ENCODE peak calls at places on chromosomes 1 and 21, in six cellular contexts. N is GM23248, O is SK-N-SH, H is GM23338, B is neural progenitor cell, Z is hepatocyte. G is an unnamed sample.

GRCh38 chr1:201344206-201345080 is 33.0 kb downstream of the TNNT2 start:
- DNase-seq in B (no peak), Z (no peak), O (no peak), N (no peak), H (no peak), G (no peak)

GRCh38 chr1:219757890-219758289 is 145.0 kb upstream of the ZC3H11B start:
- DNase-seq in N (peak; percentile 1), Z (peak; percentile 17), O (peak; percentile 60), H (no peak), B (no peak), G (no peak)

GRCh38 chr1:3001471-3002348 is 19.6 kb upstream of the ACTRT2 start:
- DNase-seq in Z (no peak), N (no peak), H (no peak), B (no peak), O (no peak), G (no peak)

GRCh38 chr1:43564617-43565348 is 34.1 kb downstream of the PTPRF start:
- DNase-seq in H (no peak), Z (no peak), N (no peak), O (peak; percentile 65), B (no peak), G (no peak)

GRCh38 chr1:82870332-82870731 is 1069.6 kb downstream of the ADGRL2 start:
- DNase-seq in N (no peak), H (no peak), Z (no peak), B (no peak), O (no peak), G (no peak)

GRCh38 chr1:68963353-68963752 is 466.5 kb upstream of the DEPDC1 start:
- DNase-seq in O (no peak), B (no peak), Z (no peak), H (no peak), N (no peak), G (no peak)

GRCh38 chr1:245881767-245882391 is 625.2 kb downstream of the SMYD3 start:
- DNase-seq in B (no peak), N (no peak), H (no peak), Z (no peak), O (no peak), G (no peak)

GRCh38 chr1:87154351-87154750 is 174.3 kb upstream of the LMO4 start:
- DNase-seq in N (no peak), B (no peak), H (no peak), Z (no peak), O (peak; percentile 34), G (no peak)

GRCh38 chr1:150477320-150477719 is 9.9 kb upstream of the TARS2 start:
- DNase-seq in H (no peak), N (no peak), B (no peak), Z (no peak), O (no peak), G (no peak)

GRCh38 chr1:42966688-42967609 is 8.3 kb upstream of the SLC2A1 start:
- DNase-seq in O (no peak), H (peak; percentile 57), N (peak; percentile 94), Z (peak; percentile 80), B (no peak), G (no peak)

GRCh38 chr1:226381226-226381998 is 26.5 kb downstream of the PARP1 start:
- DNase-seq in Z (no peak), H (no peak), O (no peak), B (no peak), N (no peak), G (no peak)

GRCh38 chr1:84571150-84571535 is 3.1 kb downstream of the CTBS start:
- DNase-seq in H (no peak), B (no peak), N (peak; percentile 61), Z (no peak), O (no peak), G (no peak)

GRCh38 chr1:983736-984475 is 2.0 kb upstream of the PERM1 start:
- DNase-seq in B (peak; percentile 72), Z (peak; percentile 69), N (peak; percentile 49), O (peak; percentile 92), H (peak; percentile 65), G (peak; percentile 52)

GRCh38 chr1:219088778-219089557 is 84.7 kb upstream of the LYPLAL1 start:
- DNase-seq in Z (peak; percentile 43), O (no peak), B (no peak), H (no peak), N (peak; percentile 97), G (no peak)

GRCh38 chr1:90706437-90707362 is 10.4 kb downstream of the BARHL2 start:
- DNase-seq in H (peak; percentile 81), Z (peak; percentile 67), O (peak; percentile 56), B (peak; percentile 82), N (peak; percentile 41), G (no peak)

GRCh38 chr1:112637257-112638108 is 17.9 kb downstream of the CAPZA1 start:
- DNase-seq in B (no peak), Z (no peak), N (peak; percentile 67), H (no peak), O (no peak), G (no peak)

GRCh38 chr1:220751130-220751529 is 3.0 kb downstream of the MTARC2 start:
- DNase-seq in B (no peak), O (no peak), N (no peak), H (no peak), Z (no peak), G (no peak)

GRCh38 chr1:174692313-174692712 is 244.5 kb downstream of the GPR52 start:
- DNase-seq in H (peak; percentile 58), Z (no peak), B (no peak), N (peak; percentile 41), O (no peak), G (no peak)

GRCh38 chr1:2413495-2414296 is 1.3 kb upstream of the PEX10 start:
- DNase-seq in O (no peak), Z (no peak), B (peak; percentile 41), H (peak; percentile 38), N (no peak), G (peak; percentile 30)

GRCh38 chr1:92184632-92185031 is 33.1 kb upstream of the C1orf146 start:
- DNase-seq in B (no peak), Z (no peak), N (peak; percentile 79), O (no peak), H (peak; percentile 27), G (no peak)

GRCh38 chr21:14926186-14926585 is 138.6 kb downstream of the NRIP1 start:
- DNase-seq in Z (no peak), H (no peak), O (no peak), B (no peak), N (no peak), G (no peak)

GRCh38 chr1:31535561-31535960 is 40.8 kb upstream of the TINAGL1 start:
- DNase-seq in B (no peak), N (peak; percentile 35), Z (no peak), O (no peak), H (no peak), G (no peak)

GRCh38 chr1:20698195-20698910 is 19.5 kb downstream of the KIF17 start:
- DNase-seq in N (peak; percentile 70), O (no peak), H (no peak), B (no peak), Z (peak; percentile 41), G (no peak)

DNA sequence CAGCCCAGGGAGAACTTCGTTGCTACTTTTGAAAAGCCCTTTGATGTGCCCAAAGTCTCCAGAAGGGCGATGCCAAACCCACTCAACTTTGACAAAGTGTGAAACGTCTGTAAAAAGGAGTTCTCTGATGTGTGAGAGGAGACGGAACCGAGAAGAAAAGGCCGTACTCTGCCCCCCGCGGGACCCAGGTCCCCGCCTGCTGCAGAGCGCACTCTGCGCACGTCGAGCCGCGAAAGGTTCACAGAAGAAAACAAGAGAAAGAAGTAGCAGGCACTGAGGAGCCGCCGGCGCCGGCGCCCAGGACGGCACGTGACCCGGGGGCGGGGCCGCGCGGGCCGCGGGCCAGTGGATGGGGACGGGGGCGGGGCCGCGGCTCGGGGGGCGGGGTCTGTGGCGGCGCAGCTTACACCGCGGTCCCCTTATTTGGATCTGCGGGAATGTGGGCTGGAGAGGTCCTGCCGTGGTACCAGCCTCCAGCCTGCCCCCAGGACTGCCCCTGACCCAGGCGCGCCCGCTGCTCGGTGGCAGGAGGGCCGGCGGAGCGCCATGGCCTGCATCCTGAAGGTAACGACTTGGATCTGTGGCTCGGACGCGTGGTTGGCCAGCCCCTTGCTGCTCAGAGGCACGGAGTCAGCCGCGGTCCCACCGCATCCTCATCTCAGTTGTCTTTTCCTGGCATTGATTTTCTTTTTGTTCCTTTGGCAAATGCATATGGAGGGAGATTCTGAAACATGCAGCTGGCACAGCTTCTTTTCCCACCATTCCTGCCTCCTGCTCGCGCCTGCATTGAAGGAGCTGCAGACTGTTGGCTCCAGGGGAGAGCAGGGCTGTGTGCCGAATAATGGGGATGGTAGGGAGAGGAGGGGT is at the start of gene ST6GALNAC3:
- DNase-seq in N (peak; percentile 74), O (peak; percentile 95), Z (peak; percentile 91), B (peak; percentile 95), H (peak; percentile 89), G (no peak)
- TF ChIP-seq EZH2phosphoT487 in N (no peak), O (no peak), Z (no peak), B (no peak), H (no peak), G (no peak)

GRCh38 chr1:107486365-107486764 is 345.5 kb downstream of the NTNG1 start:
- DNase-seq in N (no peak), O (no peak), B (peak; percentile 5), H (no peak), Z (no peak), G (no peak)

GRCh38 chr1:107480548-107480947 is 339.7 kb downstream of the NTNG1 start:
- DNase-seq in H (no peak), O (peak; percentile 85), B (no peak), Z (no peak), N (peak; percentile 44), G (peak; percentile 11)

GRCh38 chr1:107479865-107480264 is 339.0 kb downstream of the NTNG1 start:
- DNase-seq in B (no peak), O (peak; percentile 56), N (no peak), Z (no peak), H (no peak), G (no peak)

GRCh38 chr1:107483949-107484348 is 343.1 kb downstream of the NTNG1 start:
- DNase-seq in H (no peak), Z (no peak), N (no peak), B (no peak), O (no peak), G (no peak)
- TF ChIP-seq EZH2phosphoT487 in H (no peak), Z (no peak), N (no peak), B (no peak), O (no peak), G (no peak)

GRCh38 chr1:54107131-54107530 is 45.7 kb downstream of the CDCP2 start:
- DNase-seq in N (peak; percentile 56), H (peak; percentile 50), Z (no peak), O (no peak), B (peak; percentile 51), G (peak; percentile 14)
- TF ChIP-seq EZH2phosphoT487 in N (no peak), H (no peak), Z (no peak), O (no peak), B (no peak), G (no peak)

DNA sequence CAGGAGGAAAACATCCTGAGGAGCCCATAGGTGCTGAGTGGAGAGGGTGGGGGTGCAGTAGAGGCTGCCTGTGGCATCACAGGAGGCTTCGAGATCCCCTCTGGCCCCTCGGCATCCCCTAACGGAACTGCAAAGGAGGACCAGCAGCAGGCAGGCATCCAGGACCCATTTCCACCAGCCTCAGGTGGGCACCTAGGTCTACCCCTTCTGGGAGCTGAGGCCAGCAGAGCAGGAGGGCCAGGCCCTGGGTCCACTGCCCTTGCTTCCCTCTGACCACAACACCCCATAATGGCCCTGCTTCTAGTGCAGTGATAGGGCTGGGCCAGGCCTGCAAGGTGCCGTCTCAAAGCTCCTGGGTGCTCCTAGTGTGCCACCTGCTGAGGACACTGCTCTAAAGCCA is 723.0 kb downstream of the PTPRU start:
- DNase-seq in N (no peak), Z (no peak), H (no peak), B (no peak), O (no peak), G (no peak)
- TF ChIP-seq EZH2phosphoT487 in N (no peak), Z (no peak), H (no peak), B (no peak), O (no peak), G (no peak)

G was measured in OCI-LY7.